ENCODE peak calls at places on chromosomes 16 and 17, in five cellular contexts. Q is HCEC 1CT; M is A549; L is epithelial cell of esophagus; S is stimulated activated CD8-positive, alpha-beta memory T cell treated with anti-CD3 and anti-CD28 coated beads, Interleukin-2, amount 100 ng/mL, for 1 hour. A is an unnamed sample.

GRCh38 chr16:73616186-73616585 is 568.3 kb upstream of the ZFHX3 start:
- DNase-seq in S (no peak), Q (no peak), L (peak; percentile 11), M (no peak), A (no peak)

GRCh38 chr17:40818733-40819527 is 3.5 kb downstream of the KRT10 start:
- DNase-seq in M (peak; percentile 80), Q (peak; percentile 82), S (peak; percentile 78), L (peak; percentile 85), A (peak; percentile 56)

GRCh38 chr17:17080781-17081180 is 38.5 kb downstream of the MPRIP start:
- DNase-seq in Q (no peak), S (no peak), M (no peak), L (no peak), A (no peak)

GRCh38 chr16:19894586-19894985 is 9.9 kb upstream of the GPRC5B start:
- DNase-seq in L (no peak), Q (no peak), S (no peak), M (no peak), A (no peak)

GRCh38 chr17:43834106-43834505 is 1.2 kb upstream of the MPP3 start:
- DNase-seq in M (peak; percentile 38), S (no peak), L (peak; percentile 70), Q (peak; percentile 17), A (no peak)

GRCh38 chr17:1783834-1784611 is 22.2 kb downstream of the SERPINF1 start:
- DNase-seq in Q (peak; percentile 68), S (no peak), L (peak; percentile 63), M (peak; percentile 77), A (peak; percentile 37)

GRCh38 chr16:20079106-20079505 is 5.4 kb upstream of the GPR139 start:
- DNase-seq in S (no peak), Q (no peak), M (no peak), L (no peak), A (no peak)

GRCh38 chr17:83199500-83200201 is 120.2 kb downstream of the METRNL start:
- DNase-seq in L (no peak), M (no peak), Q (peak; percentile 57), S (peak; percentile 29), A (no peak)

GRCh38 chr16:12544477-12545291 is 259.0 kb downstream of the CPPED1 start:
- DNase-seq in M (no peak), S (no peak), Q (no peak), L (no peak), A (no peak)

A was measured in foreskin keratinocyte.